ENCODE peak calls at places on chromosome 16, in seven cellular contexts. H, T, R, C, Y, O and S are unnamed samples.

GRCh38 chr16:89723279-89724250 is 2.2 kb downstream of the ZNF276 start:
- DNase-seq in Y (peak; percentile 29), T (no peak), R (peak; percentile 37), C (peak; percentile 36), H (peak; percentile 35), O (no peak), S (no peak)

GRCh38 chr16:83882118-83882879 is 16.6 kb upstream of the MLYCD start:
- DNase-seq in C (no peak), T (no peak), R (no peak), Y (no peak), O (no peak), H (no peak), S (no peak)

GRCh38 chr16:27547134-27547533 is 2.6 kb downstream of the GTF3C1 start:
- DNase-seq in T (peak; percentile 30), H (peak; percentile 66), C (peak; percentile 86), Y (peak; percentile 74), R (peak; percentile 82), O (peak; percentile 73), S (peak; percentile 94)

GRCh38 chr16:89052824-89053724 is 40.6 kb upstream of the ACSF3 start:
- DNase-seq in T (no peak), C (no peak), O (no peak), Y (peak; percentile 10), R (no peak), H (peak; percentile 6), S (no peak)

GRCh38 chr16:1430759-1431496 is at the start of gene PERCC1:
- DNase-seq in Y (no peak), C (no peak), H (no peak), T (no peak), O (no peak), R (no peak), S (no peak)

GRCh38 chr16:23676924-23677480 is 1.7 kb upstream of the PLK1 start:
- DNase-seq in O (no peak), T (no peak), C (no peak), R (no peak), H (peak; percentile 17), Y (no peak), S (no peak)

GRCh38 chr16:46688101-46688656 is 799 bp downstream of the VPS35 start:
- DNase-seq in T (no peak), C (peak; percentile 30), Y (no peak), R (peak; percentile 35), H (peak; percentile 27), O (peak; percentile 90), S (peak; percentile 47)

GRCh38 chr16:1941924-1942809 is 832 bp downstream of the MSRB1 start:
- DNase-seq in H (no peak), R (peak; percentile 50), O (peak; percentile 62), Y (peak; percentile 21), C (peak; percentile 40), T (no peak), S (no peak)

GRCh38 chr16:20911361-20911760 is 10.8 kb downstream of the LYRM1 start:
- DNase-seq in Y (peak; percentile 38), R (no peak), H (peak; percentile 60), C (peak; percentile 38), O (peak; percentile 89), T (no peak), S (no peak)

DNA sequence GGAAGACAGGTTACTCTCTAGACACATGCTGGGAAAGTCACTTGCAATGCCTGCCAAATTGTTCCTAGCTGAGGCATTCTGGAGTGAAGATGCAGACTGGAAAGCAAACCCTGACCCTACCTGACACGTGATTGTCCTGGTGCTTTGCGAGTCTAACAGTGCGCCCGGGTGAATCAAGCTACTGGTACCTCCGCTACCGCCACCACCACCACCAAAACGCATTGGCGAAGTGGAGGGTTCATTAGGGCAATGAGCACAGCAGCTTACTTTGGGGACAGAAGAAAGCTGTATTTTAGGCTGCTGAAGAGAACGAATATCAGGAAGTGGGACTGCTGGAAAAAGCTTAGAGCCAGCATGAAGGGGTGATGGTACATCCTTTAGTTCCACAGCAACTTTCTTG is 7.0 kb downstream of the MARF1 start:
- DNase-seq in Y (no peak), O (no peak), C (no peak), H (no peak), R (no peak), T (no peak), S (no peak)
- H3K4me3 ChIP-seq in Y (no peak overlapping the region), O (no peak overlapping the region), C (no peak overlapping the region), H (no peak overlapping the region), R (no peak overlapping the region), T (no peak overlapping the region), S (no peak overlapping the region)

GRCh38 chr16:9048302-9048700 is 43.1 kb upstream of the HAPSTR1 start:
- DNase-seq in Y (no peak), O (no peak), R (peak; percentile 53), H (no peak), T (no peak), C (peak; percentile 47), S (no peak)

GRCh38 chr16:9049241-9049640 is 42.2 kb upstream of the HAPSTR1 start:
- DNase-seq in O (peak; percentile 51), T (no peak), Y (peak; percentile 58), C (peak; percentile 59), R (peak; percentile 84), H (peak; percentile 71), S (peak; percentile 92)

GRCh38 chr16:9053006-9053601 is 38.3 kb upstream of the HAPSTR1 start:
- DNase-seq in C (peak; percentile 93), Y (peak; percentile 67), O (peak; percentile 65), H (peak; percentile 73), R (peak; percentile 89), T (peak; percentile 69), S (peak; percentile 88)

GRCh38 chr16:9047689-9048301 is 43.6 kb upstream of the HAPSTR1 start:
- DNase-seq in O (peak; percentile 97), H (peak; percentile 100), C (peak; percentile 100), Y (peak; percentile 100), R (peak; percentile 99), T (peak; percentile 74), S (peak; percentile 99)

DNA sequence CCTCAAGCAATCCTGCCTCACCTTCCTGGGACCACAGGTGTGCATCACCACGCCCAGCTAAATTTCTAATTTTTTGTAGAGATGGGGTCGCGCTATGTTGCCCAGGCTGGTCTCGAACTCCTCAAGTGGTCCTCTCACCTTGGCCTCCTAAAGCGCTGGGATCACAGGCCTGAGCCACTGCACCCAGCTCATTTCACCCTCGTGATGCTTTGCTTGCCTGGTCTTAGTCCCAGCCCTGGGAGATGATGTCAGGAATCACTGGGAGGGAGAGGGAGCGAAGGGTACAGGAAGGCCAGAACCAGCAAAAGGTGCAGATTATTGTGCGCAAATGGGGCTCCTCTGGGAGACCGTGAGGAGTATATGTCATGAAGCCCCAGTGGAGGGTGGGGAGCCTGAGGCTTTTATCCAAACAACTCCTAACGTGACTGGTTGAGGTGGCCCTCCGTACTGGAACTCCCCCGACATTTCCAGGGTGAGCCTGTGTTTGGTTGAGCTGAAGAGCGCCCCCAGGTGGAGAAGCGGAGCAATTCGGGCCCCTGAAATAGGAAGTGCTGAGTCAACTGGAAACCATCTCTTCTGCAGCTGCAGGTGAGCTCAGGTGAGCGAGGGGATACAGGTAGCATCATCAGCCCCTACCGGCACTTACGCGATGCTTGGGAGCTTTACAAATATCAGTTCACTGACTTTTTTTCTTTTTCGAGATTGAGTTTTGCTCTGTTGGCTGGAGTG is 41.2 kb upstream of the HAPSTR1 start:
- DNase-seq in O (no peak), Y (no peak), R (peak; percentile 41), H (no peak), T (peak; percentile 45), C (peak; percentile 36), S (no peak)
- TF ChIP-seq CTCF in O (peak; percentile 50), Y (peak; percentile 41), R (peak; percentile 72), H (peak; percentile 35), T (peak; percentile 44), C (peak; percentile 59), S (peak; percentile 60)

DNA sequence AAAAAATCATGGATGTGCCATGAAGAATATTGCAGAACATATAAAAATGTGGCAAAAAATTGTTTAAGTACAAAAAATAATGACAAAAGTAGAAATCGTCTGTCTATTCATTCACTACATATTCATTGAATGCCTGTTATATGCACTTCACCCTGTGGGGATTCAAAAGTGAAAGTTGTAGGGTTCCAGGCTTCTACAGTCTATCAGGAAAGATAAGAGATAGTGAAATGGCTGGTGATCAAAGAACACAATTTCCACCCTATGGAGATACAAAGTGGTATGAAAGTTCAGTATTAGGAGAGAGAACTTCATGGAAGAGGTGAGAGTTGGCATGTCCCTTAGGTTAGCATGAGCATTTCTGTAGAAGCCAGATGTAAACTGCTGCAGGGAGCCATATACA is 127.0 kb upstream of the PMFBP1 start:
- DNase-seq in Y (no peak), C (no peak), H (no peak), O (no peak), R (no peak), T (no peak), S (no peak)
- H3K4me3 ChIP-seq in Y (no peak overlapping the region), C (no peak overlapping the region), H (no peak overlapping the region), O (no peak overlapping the region), R (no peak overlapping the region), T (no peak overlapping the region), S (no peak overlapping the region)

GRCh38 chr16:16143038-16143763 is 80.1 kb downstream of the ABCC6 start:
- DNase-seq in C (no peak), T (peak; percentile 23), O (peak; percentile 21), H (no peak), R (peak; percentile 21), Y (no peak), S (no peak)
- TF ChIP-seq CTCF in C (peak; percentile 34), T (peak; percentile 35), O (peak; percentile 49), H (peak; percentile 25), R (peak; percentile 52), Y (peak; percentile 28), S (peak; percentile 37)